ENCODE peak calls at places on chromosome 22, in seven cellular contexts. W, N, Q, B, R, Y and P are unnamed samples.

GRCh38 chr22:45149671-45150070 is 14.1 kb upstream of the NUP50 start:
- DNase-seq in W (no peak), N (no peak), Q (no peak), B (no peak), R (no peak), Y (no peak), P (no peak)

GRCh38 chr22:37054078-37054440 is 2.5 kb downstream of the KCTD17 start:
- DNase-seq in W (no peak), N (no peak), Q (no peak), B (no peak), R (no peak), Y (no peak), P (no peak)

GRCh38 chr22:24559471-24559870 is 3.7 kb downstream of the SNRPD3 start:
- DNase-seq in W (no peak), N (no peak), Q (no peak), B (no peak), R (no peak), Y (no peak), P (no peak)

GRCh38 chr22:37303821-37304274 is 21.5 kb downstream of the CYTH4 start:
- DNase-seq in W (no peak), N (no peak), Q (no peak), B (peak; percentile 71), R (no peak), Y (peak; percentile 92), P (no peak)

GRCh38 chr22:20237480-20238440 is 30.4 kb downstream of the RTN4R start:
- DNase-seq in W (peak; percentile 25), N (peak; percentile 23), Q (no peak), B (no peak), R (no peak), Y (no peak), P (no peak)

GRCh38 chr22:37696657-37697539 is at the start of gene TRIOBP:
- DNase-seq in W (peak; percentile 72), N (peak; percentile 77), Q (peak; percentile 60), B (peak; percentile 100), R (peak; percentile 67), Y (peak; percentile 96), P (no peak)

GRCh38 chr22:30636226-30637077 is 871 bp downstream of the SLC35E4 start:
- DNase-seq in W (peak; percentile 36), N (no peak), Q (no peak), B (peak; percentile 56), R (no peak), Y (peak; percentile 29), P (peak; percentile 38)

GRCh38 chr22:44391481-44392445 is 79.0 kb upstream of the SHISAL1 start:
- DNase-seq in W (no peak), N (no peak), Q (no peak), B (peak; percentile 52), R (no peak), Y (no peak), P (no peak)

GRCh38 chr22:29706493-29706892 is 13.3 kb upstream of the CABP7 start:
- DNase-seq in W (no peak), N (no peak), Q (no peak), B (peak; percentile 76), R (no peak), Y (no peak), P (no peak)

GRCh38 chr22:48241658-48242057 is 1479.2 kb downstream of the TBC1D22A start:
- DNase-seq in W (no peak), N (no peak), Q (no peak), B (no peak), R (no peak), Y (no peak), P (no peak)

GRCh38 chr22:47013861-47014635 is 251.6 kb downstream of the TBC1D22A start:
- DNase-seq in W (no peak), N (no peak), Q (no peak), B (no peak), R (no peak), Y (no peak), P (no peak)

GRCh38 chr22:45240137-45240809 is 421 bp downstream of the KIAA0930 start:
- DNase-seq in W (no peak), N (peak; percentile 12), Q (no peak), B (no peak), R (no peak), Y (peak; percentile 34), P (peak; percentile 26)

GRCh38 chr22:42933783-42934144 is 76.7 kb upstream of the ARFGAP3 start:
- DNase-seq in W (no peak), N (no peak), Q (no peak), B (no peak), R (no peak), Y (peak; percentile 79), P (no peak)

GRCh38 chr22:25700996-25701815 is 40.8 kb upstream of the MYO18B start:
- DNase-seq in W (peak; percentile 42), N (no peak), Q (peak; percentile 17), B (no peak), R (no peak), Y (no peak), P (peak; percentile 3)

GRCh38 chr22:43642807-43643206 is 169.3 kb downstream of the EFCAB6 start:
- DNase-seq in W (no peak), N (no peak), Q (no peak), B (no peak), R (no peak), Y (no peak), P (no peak)

GRCh38 chr22:35378547-35379078 is 2.3 kb upstream of the HMOX1 start:
- DNase-seq in W (no peak), N (no peak), Q (no peak), B (no peak), R (no peak), Y (no peak), P (no peak)

GRCh38 chr22:48942698-48943566 is 884.7 kb downstream of the BRD1 start:
- DNase-seq in W (no peak), N (no peak), Q (no peak), B (peak; percentile 38), R (no peak), Y (no peak), P (no peak)

GRCh38 chr22:29031236-29031982 is 30.2 kb downstream of the C22orf31 start:
- DNase-seq in W (no peak), N (no peak), Q (no peak), B (peak; percentile 99), R (no peak), Y (peak; percentile 99), P (no peak)

GRCh38 chr22:50600541-50600940 is at the start of gene MAPK8IP2:
- DNase-seq in W (no peak), N (no peak), Q (no peak), B (peak; percentile 46), R (no peak), Y (no peak), P (no peak)

GRCh38 chr22:20858615-20859416 is at the start of the genes PI4KA and SNAP29:
- DNase-seq in W (peak; percentile 97), N (peak; percentile 97), Q (peak; percentile 96), B (peak; percentile 99), R (peak; percentile 94), Y (peak; percentile 99), P (peak; percentile 70)

GRCh38 chr22:46239261-46240048 is 10.6 kb downstream of the CDPF1 start:
- DNase-seq in W (no peak), N (no peak), Q (no peak), B (no peak), R (no peak), Y (no peak), P (no peak)

GRCh38 chr22:35037089-35037488 is 28.9 kb upstream of the ISX start:
- DNase-seq in W (no peak), N (no peak), Q (no peak), B (peak; percentile 69), R (no peak), Y (no peak), P (no peak)

GRCh38 chr22:19876941-19877625 is 22.4 kb upstream of the GNB1L start:
- DNase-seq in W (no peak), N (no peak), Q (no peak), B (peak; percentile 49), R (no peak), Y (no peak), P (no peak)

GRCh38 chr22:46473021-46473779 is 64.2 kb downstream of the CELSR1 start:
- DNase-seq in W (no peak), N (no peak), Q (no peak), B (peak; percentile 55), R (no peak), Y (no peak), P (no peak)

GRCh38 chr22:35310556-35311550 is 11.2 kb downstream of the TOM1 start:
- DNase-seq in W (no peak), N (no peak), Q (no peak), B (no peak), R (no peak), Y (no peak), P (no peak)

GRCh38 chr22:42286205-42286604 is 15.8 kb upstream of the TCF20 start:
- DNase-seq in W (no peak), N (peak; percentile 34), Q (no peak), B (no peak), R (no peak), Y (no peak), P (no peak)

GRCh38 chr22:37370306-37370979 is 56.8 kb downstream of the ELFN2 start:
- DNase-seq in W (no peak), N (no peak), Q (no peak), B (no peak), R (no peak), Y (no peak), P (no peak)

GRCh38 chr22:37365950-37366349 is 61.3 kb downstream of the ELFN2 start:
- DNase-seq in W (no peak), N (no peak), Q (no peak), B (no peak), R (no peak), Y (no peak), P (no peak)